ENCODE peak calls at places on chromosomes 13 and 19, in ten cellular contexts. V, J, Y, E, T, L, S, Q, R and M are unnamed samples.

GRCh38 chr19:1767464-1767933 is 14.2 kb downstream of the ONECUT3 start:
- DNase-seq in T (peak), Q (peak), E (peak), S (peak), Y (peak), R (no peak), L (no peak), J (no peak), V (peak), M (no peak)

GRCh38 chr13:21402586-21403307 is 56.4 kb downstream of the ZDHHC20 start:
- DNase-seq in J (no peak), Q (no peak), V (no peak), Y (peak), E (no peak), L (no peak), S (peak), R (peak), T (no peak), M (no peak)

GRCh38 chr19:46713781-46714522 is 3.0 kb downstream of the PRKD2 start:
- DNase-seq in V (peak), Q (peak), Y (peak), T (peak), S (peak), J (peak), E (peak), R (peak), L (peak), M (peak)

GRCh38 chr13:60230593-60230992 is 66.9 kb upstream of the DIAPH3 start:
- DNase-seq in L (no peak), Q (no peak), V (no peak), E (no peak), R (no peak), J (no peak), T (no peak), S (peak), Y (no peak), M (no peak)

GRCh38 chr19:47356900-47357299 is 7.8 kb downstream of the DHX34 start:
- DNase-seq in J (no peak), V (no peak), Y (no peak), R (no peak), S (no peak), E (no peak), L (no peak), T (no peak), Q (no peak), M (no peak)

GRCh38 chr19:35167251-35168119 is 12.9 kb downstream of the FXYD5 start:
- DNase-seq in T (no peak), S (no peak), E (no peak), Q (no peak), R (no peak), J (no peak), V (no peak), Y (no peak), L (no peak), M (no peak)

GRCh38 chr13:58097831-58098230 is 466.3 kb downstream of the PCDH17 start:
- DNase-seq in L (no peak), J (no peak), Q (no peak), V (no peak), R (no peak), Y (no peak), E (no peak), T (no peak), S (no peak), M (no peak)

GRCh38 chr19:14405380-14405757 is 13.8 kb downstream of the DDX39A start:
- DNase-seq in R (no peak), T (no peak), J (no peak), Q (no peak), V (no peak), Y (no peak), E (no peak), S (no peak), L (no peak), M (no peak)

GRCh38 chr19:13995878-13996765 is 10.0 kb downstream of the RFX1 start:
- DNase-seq in R (no peak), E (no peak), Q (no peak), S (no peak), J (no peak), Y (no peak), V (no peak), L (no peak), T (no peak), M (no peak)

GRCh38 chr19:38044267-38045111 is 137.5 kb downstream of the SIPA1L3 start:
- DNase-seq in J (no peak), E (no peak), T (no peak), Q (no peak), V (no peak), L (no peak), S (no peak), R (no peak), Y (peak), M (no peak)

GRCh38 chr19:1009043-1009975 is 9.1 kb downstream of the GRIN3B start:
- DNase-seq in V (no peak), S (no peak), E (no peak), T (no peak), Q (no peak), J (peak), Y (no peak), R (no peak), L (no peak), M (no peak)

GRCh38 chr13:36919833-36920611 is at the start of gene SMAD9:
- DNase-seq in E (peak), L (peak), T (no peak), S (peak), R (no peak), V (peak), Q (peak), J (peak), Y (peak), M (peak)

GRCh38 chr19:30228726-30229523 is 143.3 kb upstream of the ZNF536 start:
- DNase-seq in Q (peak), L (no peak), J (no peak), E (no peak), Y (no peak), V (no peak), R (no peak), T (no peak), S (no peak), M (no peak)

GRCh38 chr13:51698352-51698751 is 105.6 kb downstream of the DHRS12 start:
- DNase-seq in J (no peak), R (no peak), Y (no peak), E (no peak), T (no peak), L (no peak), S (no peak), V (no peak), Q (no peak), M (no peak)

GRCh38 chr13:27621366-27622101 is at the start of gene POLR1D:
- DNase-seq in L (peak), S (peak), Q (peak), E (peak), J (peak), R (no peak), Y (peak), T (peak), V (peak), M (peak)

GRCh38 chr13:46086985-46087384 is 17.8 kb downstream of the CPB2 start:
- DNase-seq in E (no peak), Q (no peak), V (no peak), T (no peak), J (no peak), Y (no peak), S (no peak), R (no peak), L (no peak), M (no peak)

GRCh38 chr19:54607782-54608150 is 14.3 kb downstream of the LILRA1 start:
- DNase-seq in T (no peak), L (no peak), S (no peak), V (no peak), E (no peak), R (no peak), Q (no peak), Y (no peak), J (no peak), M (no peak)

GRCh38 chr19:48102870-48103751 is 7.5 kb downstream of the PLA2G4C start:
- DNase-seq in E (no peak), S (peak), L (no peak), J (no peak), V (peak), R (no peak), T (no peak), Q (peak), Y (peak), M (no peak)

GRCh38 chr19:46634045-46634655 is 1.9 kb downstream of the GNG8 start:
- DNase-seq in L (peak), V (peak), J (peak), R (peak), T (peak), Q (peak), Y (peak), E (peak), S (peak), M (peak)

GRCh38 chr13:98475521-98475920 is 101.4 kb downstream of the STK24 start:
- DNase-seq in E (no peak), Q (peak), T (no peak), V (peak), Y (no peak), J (no peak), R (no peak), S (no peak), L (no peak), M (no peak)

GRCh38 chr19:49362048-49362925 is at the start of gene TEAD2:
- DNase-seq in R (no peak), Y (peak), T (no peak), S (peak), E (peak), V (peak), L (no peak), J (peak), Q (peak), M (no peak)

GRCh38 chr13:83941669-83942335 is 59.5 kb upstream of the SLITRK1 start:
- DNase-seq in V (no peak), E (no peak), Y (no peak), J (no peak), R (no peak), S (peak), T (no peak), Q (no peak), L (no peak), M (no peak)

GRCh38 chr13:26968431-26969335 is 202.9 kb downstream of the USP12 start:
- DNase-seq in Q (no peak), E (no peak), V (peak), Y (peak), S (peak), L (no peak), T (no peak), R (no peak), J (no peak), M (no peak)

GRCh38 chr13:97905517-97905916 is 48.0 kb upstream of the IPO5 start:
- DNase-seq in Q (no peak), E (no peak), L (no peak), J (no peak), Y (no peak), V (no peak), T (no peak), R (no peak), S (no peak), M (no peak)

GRCh38 chr19:3849092-3849491 is 19.7 kb downstream of the ZFR2 start:
- DNase-seq in L (no peak), V (peak), T (peak), Y (peak), R (no peak), Q (peak), E (peak), J (no peak), S (peak), M (no peak)

GRCh38 chr19:54151362-54152035 is 8.0 kb downstream of the LENG1 start:
- DNase-seq in T (no peak), E (no peak), S (no peak), V (no peak), Q (no peak), L (no peak), R (no peak), Y (no peak), J (no peak), M (peak)

GRCh38 chr13:44218501-44219240 is 155.0 kb upstream of the SERP2 start:
- DNase-seq in S (no peak), V (peak), E (peak), Q (no peak), L (peak), J (peak), R (no peak), T (no peak), Y (no peak), M (no peak)

GRCh38 chr13:66826398-66826797 is 403.7 kb downstream of the PCDH9 start:
- DNase-seq in L (no peak), S (no peak), Q (no peak), V (no peak), E (no peak), T (no peak), R (no peak), Y (peak), J (no peak), M (no peak)

GRCh38 chr13:33543631-33544030 is 258.1 kb upstream of the STARD13 start:
- DNase-seq in R (no peak), T (no peak), Y (peak), L (peak), V (no peak), S (peak), Q (no peak), E (no peak), J (no peak), M (no peak)

GRCh38 chr19:55644191-55644833 is 863 bp downstream of the ZNF581 start:
- DNase-seq in E (no peak), Y (no peak), R (no peak), V (no peak), L (no peak), T (no peak), Q (no peak), S (no peak), J (no peak), M (no peak)

GRCh38 chr13:31200636-31200970 is 828 bp downstream of the B3GLCT start:
- DNase-seq in Q (peak), S (peak), Y (peak), V (peak), R (no peak), E (peak), L (no peak), T (peak), J (peak), M (no peak)

GRCh38 chr13:91185294-91185863 is 162.1 kb upstream of the MIR17HG start:
- DNase-seq in V (no peak), J (no peak), Y (peak), T (no peak), L (peak), R (no peak), Q (no peak), E (no peak), S (peak), M (no peak)

GRCh38 chr13:57408312-57408711 is 223.2 kb upstream of the PCDH17 start:
- DNase-seq in E (no peak), S (no peak), Y (no peak), J (no peak), T (no peak), L (no peak), Q (no peak), R (no peak), V (no peak), M (no peak)